ENCODE peak calls at places on chromosomes 3 and 15, in five cellular contexts. M is K562, J is GM12878, P is SK-N-SH, A is H1. O is an unnamed sample.

GRCh38 chr3:46006646-46007045 is 11.0 kb upstream of the FYCO1 start:
- DNase-seq in M (no peak), J (no peak), P (no peak), A (no peak), O (no peak)

GRCh38 chr3:73401058-73401457 is 223.7 kb downstream of the PDZRN3 start:
- DNase-seq in M (no peak), J (no peak), P (no peak), A (no peak), O (no peak)

GRCh38 chr3:18703798-18704197 is 278.7 kb upstream of the SATB1 start:
- DNase-seq in M (no peak), J (no peak), P (no peak), A (no peak), O (no peak)

GRCh38 chr3:133362539-133362938 is 37.3 kb upstream of the BFSP2 start:
- DNase-seq in M (no peak), J (no peak), P (no peak), A (no peak), O (no peak)

GRCh38 chr3:170387952-170388351 is 30.4 kb downstream of the SKIL start:
- DNase-seq in M (no peak), J (no peak), P (no peak), A (no peak), O (no peak)

GRCh38 chr3:66486187-66486586 is 14.6 kb downstream of the LRIG1 start:
- DNase-seq in M (no peak), J (no peak), P (no peak), A (no peak), O (no peak)

GRCh38 chr3:128431803-128432300 is 34.8 kb downstream of the DNAJB8 start:
- DNase-seq in M (no peak), J (no peak), P (no peak), A (no peak), O (no peak)

GRCh38 chr3:144491333-144491732 is 519.7 kb downstream of the DIPK2A start:
- DNase-seq in M (no peak), J (no peak), P (no peak), A (no peak), O (no peak)

GRCh38 chr3:31016196-31016595 is 121.7 kb upstream of the GADL1 start:
- DNase-seq in M (no peak), J (no peak), P (no peak), A (no peak), O (no peak)

GRCh38 chr15:91146728-91147127 is 46.7 kb downstream of the SV2B start:
- DNase-seq in M (no peak), J (no peak), P (no peak), A (no peak), O (no peak)

GRCh38 chr15:59399465-59400102 is 26.9 kb upstream of the MYO1E start:
- DNase-seq in M (no peak), J (peak; percentile 77), P (no peak), A (no peak), O (no peak)

GRCh38 chr3:101998256-101998926 is 149.1 kb downstream of the NFKBIZ start:
- DNase-seq in M (no peak), J (no peak), P (no peak), A (no peak), O (no peak)

GRCh38 chr3:190581041-190581501 is 67.2 kb downstream of the IL1RAP start:
- DNase-seq in M (no peak), J (no peak), P (no peak), A (no peak), O (no peak)

GRCh38 chr15:65857718-65858402 is 11.4 kb upstream of the RAB11A start:
- DNase-seq in M (no peak), J (no peak), P (no peak), A (no peak), O (no peak)

GRCh38 chr15:85837011-85837433 is 42.3 kb upstream of the KLHL25 start:
- DNase-seq in M (no peak), J (no peak), P (no peak), A (no peak), O (peak; percentile 84)

GRCh38 chr3:185940951-185941350 is 3.1 kb upstream of the TRA2B start:
- DNase-seq in M (no peak), J (no peak), P (no peak), A (no peak), O (no peak)

GRCh38 chr15:96125681-96126080 is 204.8 kb upstream of the NR2F2 start:
- DNase-seq in M (peak; percentile 51), J (no peak), P (no peak), A (no peak), O (no peak)

GRCh38 chr15:65418596-65418995 is 4.2 kb downstream of the IGDCC4 start:
- DNase-seq in M (no peak), J (no peak), P (peak; percentile 78), A (no peak), O (no peak)

GRCh38 chr3:8539419-8539818 is 37.8 kb downstream of the LMCD1 start:
- DNase-seq in M (no peak), J (no peak), P (no peak), A (no peak), O (no peak)

GRCh38 chr3:36911990-36912804 is 32.7 kb downstream of the TRANK1 start:
- DNase-seq in M (no peak), J (peak; percentile 97), P (no peak), A (no peak), O (peak; percentile 10)

GRCh38 chr3:168730073-168730472 is 634.3 kb upstream of the GOLIM4 start:
- DNase-seq in M (no peak), J (no peak), P (no peak), A (no peak), O (no peak)

GRCh38 chr15:29822685-29823459 is 604 bp upstream of the TJP1 start:
- DNase-seq in M (no peak), J (no peak), P (no peak), A (no peak), O (peak; percentile 66)

GRCh38 chr15:61050844-61051569 is 178.1 kb downstream of the RORA start:
- DNase-seq in M (no peak), J (no peak), P (no peak), A (no peak), O (no peak)

GRCh38 chr3:135238866-135239434 is 443.9 kb downstream of the EPHB1 start:
- DNase-seq in M (no peak), J (no peak), P (peak; percentile 54), A (no peak), O (no peak)

GRCh38 chr3:169764453-169765280 is at the start of gene TERC:
- DNase-seq in M (peak; percentile 74), J (peak; percentile 66), P (peak; percentile 93), A (peak; percentile 78), O (peak; percentile 79)

GRCh38 chr15:57667171-57667924 is 39.2 kb upstream of the POLR2M start:
- DNase-seq in M (no peak), J (no peak), P (peak; percentile 42), A (no peak), O (peak; percentile 16)
- TF ChIP-seq GABPA in M (no peak), J (no peak), P (no peak), A (no peak), O (no peak)

GRCh38 chr15:81003023-81003350 is 2.3 kb downstream of the TLNRD1 start:
- DNase-seq in M (no peak), J (no peak), P (no peak), A (no peak), O (no peak)

GRCh38 chr15:81000626-81001179 is at the start of gene TLNRD1:
- DNase-seq in M (peak; percentile 84), J (no peak), P (peak; percentile 96), A (no peak), O (peak; percentile 83)

GRCh38 chr15:81001180-81002003 is 669 bp downstream of the TLNRD1 start:
- DNase-seq in M (peak; percentile 73), J (no peak), P (peak; percentile 77), A (no peak), O (no peak)

GRCh38 chr15:81002004-81002253 is 1.2 kb downstream of the TLNRD1 start:
- DNase-seq in M (no peak), J (no peak), P (peak; percentile 75), A (no peak), O (no peak)

DNA sequence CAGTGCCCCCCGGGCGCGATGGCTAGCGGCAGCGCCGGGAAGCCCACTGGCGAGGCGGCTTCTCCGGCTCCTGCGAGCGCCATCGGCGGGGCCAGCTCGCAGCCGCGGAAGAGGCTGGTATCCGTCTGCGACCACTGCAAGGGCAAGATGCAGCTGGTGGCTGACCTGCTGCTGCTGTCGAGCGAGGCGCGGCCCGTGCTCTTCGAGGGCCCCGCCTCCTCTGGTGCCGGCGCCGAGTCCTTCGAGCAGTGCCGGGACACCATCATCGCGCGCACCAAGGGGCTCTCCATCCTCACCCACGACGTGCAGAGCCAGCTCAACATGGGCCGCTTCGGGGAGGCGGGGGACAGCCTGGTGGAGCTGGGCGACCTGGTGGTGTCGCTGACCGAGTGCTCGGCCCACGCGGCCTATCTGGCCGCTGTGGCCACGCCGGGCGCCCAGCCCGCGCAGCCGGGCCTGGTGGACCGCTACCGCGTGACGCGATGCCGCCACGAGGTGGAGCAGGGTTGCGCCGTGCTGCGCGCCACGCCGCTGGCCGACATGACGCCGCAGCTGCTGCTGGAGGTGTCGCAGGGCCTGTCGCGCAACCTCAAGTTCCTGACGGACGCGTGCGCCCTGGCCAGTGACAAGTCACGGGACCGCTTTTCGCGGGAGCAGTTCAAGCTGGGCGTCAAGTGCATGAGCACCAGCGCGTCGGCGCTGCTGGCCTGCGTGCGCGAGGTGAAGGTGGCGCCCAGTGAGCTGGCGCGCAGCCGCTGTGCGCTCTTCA is 1.7 kb downstream of the TLNRD1 start:
- DNase-seq in M (no peak), J (no peak), P (no peak), A (no peak), O (no peak)
- TF ChIP-seq RFX5 in M (no peak), J (no peak), P (no peak), A (no peak), O (no peak)

GRCh38 chr3:107669669-107670068 is 146.9 kb downstream of the BBX start:
- DNase-seq in M (no peak), J (no peak), P (no peak), A (no peak), O (no peak)
- TF ChIP-seq SIN3A in M (no peak), J (no peak), P (no peak), A (no peak), O (no peak)

DNA sequence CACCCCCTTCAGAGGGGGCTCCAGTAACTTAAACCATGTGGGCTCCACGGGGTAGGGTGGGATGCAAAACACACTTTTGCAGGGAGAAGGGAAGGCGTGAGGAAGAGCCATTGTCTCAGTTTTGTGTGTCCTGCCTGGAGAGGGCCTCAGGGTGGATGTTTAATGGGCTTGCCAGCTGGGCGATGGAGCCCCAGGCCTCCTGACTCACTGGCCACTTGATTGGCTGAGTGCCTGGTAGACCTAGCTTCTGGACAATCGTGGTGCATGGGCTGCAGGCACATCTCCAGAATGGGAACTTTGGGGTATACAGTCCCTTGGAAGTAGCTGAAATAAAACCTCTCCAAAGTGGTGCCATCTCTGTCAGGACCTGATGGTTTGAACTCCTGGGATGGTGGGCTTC is 118.3 kb upstream of the MRPS22 start:
- DNase-seq in M (no peak), J (no peak), P (no peak), A (no peak), O (no peak)
- TF ChIP-seq GABPA in M (no peak), J (no peak), P (no peak), A (no peak), O (no peak)